ENCODE peak calls at places on chromosomes 5 and 9, in seven cellular contexts. T is HCT116, W is K562, Y is GM12878, M is T47D, S is H1, G is SK-N-SH. J is an unnamed sample.
A peak's percentile ranks its signal among the peaks of the same experiment; 100 is the strongest.

GRCh38 chr9:15856591-15856990 is 303.7 kb downstream of the CCDC171 start:
- DNase-seq in T (no peak), W (no peak), Y (no peak), M (no peak), S (no peak), G (no peak), J (no peak)

GRCh38 chr5:176647870-176648466 is 684 bp downstream of the TSPAN17 start:
- DNase-seq in T (no peak), W (peak; percentile 64), Y (no peak), M (peak; percentile 49), S (peak; percentile 65), G (peak; percentile 82), J (no peak)

GRCh38 chr9:83062011-83062652 is 810 bp downstream of the RASEF start:
- DNase-seq in T (no peak), W (no peak), Y (no peak), M (peak; percentile 81), S (peak; percentile 60), G (peak; percentile 65), J (no peak)

GRCh38 chr5:141515946-141516647 is 27.2 kb downstream of the PCDHGC5 start:
- DNase-seq in T (no peak), W (no peak), Y (no peak), M (no peak), S (no peak), G (no peak), J (no peak)

GRCh38 chr5:170481839-170482238 is 22.0 kb upstream of the KCNIP1 start:
- DNase-seq in T (no peak), W (no peak), Y (no peak), M (no peak), S (peak; percentile 1), G (no peak), J (no peak)

GRCh38 chr9:91378695-91379127 is 17.0 kb upstream of the AUH start:
- DNase-seq in T (no peak), W (no peak), Y (no peak), M (no peak), S (no peak), G (no peak), J (no peak)

GRCh38 chr5:172383231-172383802 is 71.0 kb downstream of the SH3PXD2B start:
- DNase-seq in T (no peak), W (no peak), Y (no peak), M (peak; percentile 79), S (no peak), G (no peak), J (peak; percentile 92)

GRCh38 chr5:73121109-73121443 is 701 bp downstream of the TMEM171 start:
- DNase-seq in T (no peak), W (no peak), Y (no peak), M (no peak), S (no peak), G (no peak), J (no peak)

GRCh38 chr9:114484215-114484853 is 20.9 kb downstream of the WHRN start:
- DNase-seq in T (no peak), W (no peak), Y (no peak), M (no peak), S (no peak), G (no peak), J (no peak)

GRCh38 chr5:35354751-35355150 is 124.5 kb upstream of the PRLR start:
- DNase-seq in T (no peak), W (no peak), Y (no peak), M (peak; percentile 62), S (no peak), G (no peak), J (no peak)

GRCh38 chr9:115018547-115019435 is 88.4 kb upstream of the TNFSF8 start:
- DNase-seq in T (no peak), W (no peak), Y (no peak), M (no peak), S (no peak), G (no peak), J (no peak)

GRCh38 chr9:105978822-105979221 is 284.5 kb downstream of the TMEM38B start:
- DNase-seq in T (no peak), W (no peak), Y (no peak), M (no peak), S (no peak), G (peak; percentile 10), J (no peak)

GRCh38 chr9:119094086-119094485 is 275.1 kb downstream of the BRINP1 start:
- DNase-seq in T (no peak), W (no peak), Y (no peak), M (no peak), S (no peak), G (no peak), J (no peak)

DNA sequence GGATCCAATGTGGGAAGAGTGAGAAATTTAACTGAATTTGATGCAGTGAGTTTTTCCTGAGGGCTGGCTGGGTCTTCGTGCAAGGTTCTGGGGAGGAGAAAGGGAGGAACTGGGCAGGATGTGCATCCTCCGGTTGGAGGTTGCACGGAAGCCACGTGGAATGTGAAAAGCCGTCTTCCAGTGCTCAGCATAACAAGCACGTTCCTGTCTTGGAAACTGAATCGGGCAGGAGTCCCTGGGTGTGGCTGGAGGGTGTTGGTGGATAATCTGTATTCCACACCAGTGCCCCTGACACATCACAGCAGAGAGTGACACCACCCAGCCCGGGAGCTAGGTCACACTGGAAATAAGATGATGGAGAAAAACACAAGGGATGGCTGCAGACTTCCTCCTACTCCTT is 154.3 kb downstream of the C5orf15 start:
- DNase-seq in T (no peak), W (no peak), Y (no peak), M (no peak), S (no peak), G (no peak), J (no peak)
- TF ChIP-seq JUND in T (no peak), W (no peak), Y (no peak), M (no peak), S (no peak), G (no peak), J (no peak)

GRCh38 chr5:67774153-67774552 is 441.4 kb upstream of the PIK3R1 start:
- DNase-seq in T (no peak), W (no peak), Y (no peak), M (no peak), S (no peak), G (no peak), J (peak; percentile 68)

GRCh38 chr5:67771791-67772190 is 443.8 kb upstream of the PIK3R1 start:
- DNase-seq in T (no peak), W (no peak), Y (no peak), M (no peak), S (no peak), G (no peak), J (no peak)

GRCh38 chr5:67773439-67773988 is 442.0 kb upstream of the PIK3R1 start:
- DNase-seq in T (peak; percentile 50), W (no peak), Y (no peak), M (no peak), S (no peak), G (no peak), J (peak; percentile 92)

GRCh38 chr5:67771221-67771620 is 444.3 kb upstream of the PIK3R1 start:
- DNase-seq in T (no peak), W (no peak), Y (no peak), M (no peak), S (no peak), G (no peak), J (no peak)

DNA sequence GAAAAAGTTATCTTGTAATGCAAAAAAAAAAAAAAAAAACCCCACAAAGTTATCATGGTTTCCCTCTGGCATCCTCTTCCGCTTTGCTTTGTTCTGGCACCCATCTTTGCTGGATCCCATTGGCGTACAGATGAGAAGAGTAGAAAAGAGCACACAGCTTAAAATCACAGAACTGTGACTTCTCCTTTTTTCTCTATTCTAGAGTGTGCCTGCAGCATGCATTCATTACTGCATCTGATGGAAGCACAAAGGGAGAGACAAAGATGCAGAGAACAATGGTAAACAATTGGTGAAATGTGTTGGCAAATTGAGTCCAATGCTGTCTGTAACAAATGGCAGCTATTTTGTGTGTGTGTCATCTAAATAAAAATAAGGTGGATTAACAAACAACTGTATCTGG is 440.8 kb upstream of the PIK3R1 start:
- DNase-seq in T (no peak), W (no peak), Y (no peak), M (no peak), S (no peak), G (no peak), J (no peak)
- TF ChIP-seq JUND in T (no peak), W (no peak), Y (no peak), M (no peak), S (no peak), G (no peak), J (no peak)

DNA sequence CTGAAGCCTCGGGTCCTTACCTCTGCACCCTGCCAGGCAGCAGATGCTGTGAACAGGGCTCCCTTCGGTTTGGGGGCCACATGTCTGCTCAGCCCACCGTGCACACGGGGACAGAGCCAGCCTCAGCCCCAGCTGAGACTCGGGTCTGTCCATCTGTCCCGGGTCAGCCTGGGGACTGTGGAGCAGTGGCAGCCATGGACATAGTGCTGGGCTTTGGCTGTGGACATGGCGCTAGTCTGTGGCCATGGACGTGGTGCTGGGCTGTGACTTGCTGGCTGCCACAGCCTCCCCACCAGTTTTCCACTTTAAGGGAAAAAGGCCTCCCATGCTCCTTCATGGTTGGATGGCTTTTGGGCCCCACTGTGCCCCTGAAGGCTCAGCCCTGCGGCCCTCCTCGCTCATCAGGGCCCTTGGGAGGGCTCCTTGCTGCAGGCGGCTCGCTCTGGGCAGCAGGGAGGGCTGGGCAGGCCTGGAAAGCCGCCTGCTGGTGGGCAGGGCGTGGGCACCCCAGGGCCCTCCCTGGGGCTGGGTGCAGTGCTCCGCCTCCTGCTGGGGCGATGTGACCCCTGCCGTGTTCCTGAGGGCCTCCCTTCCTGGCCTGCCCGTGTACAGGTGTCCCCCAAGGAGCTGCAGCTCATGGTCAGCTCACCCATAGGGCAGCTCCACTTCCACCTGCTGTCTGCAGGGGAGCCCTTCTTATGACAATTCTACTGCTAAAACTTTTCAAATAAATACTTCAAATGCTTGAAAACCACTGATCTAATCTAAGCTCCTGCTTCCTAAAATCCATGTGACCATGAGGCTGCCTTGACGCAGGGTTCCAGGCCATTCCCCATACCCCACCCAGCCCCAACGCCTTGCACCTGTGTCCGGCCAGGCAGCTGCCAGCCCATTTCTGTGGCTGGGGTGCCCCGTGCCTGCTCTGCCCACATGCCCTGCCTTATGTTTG is 112.1 kb upstream of the LMX1B start:
- DNase-seq in T (no peak), W (no peak), Y (no peak), M (peak; percentile 45), S (no peak), G (no peak), J (no peak)
- TF ChIP-seq JUND in T (no peak), W (no peak), Y (no peak), M (no peak), S (no peak), G (no peak), J (no peak)

DNA sequence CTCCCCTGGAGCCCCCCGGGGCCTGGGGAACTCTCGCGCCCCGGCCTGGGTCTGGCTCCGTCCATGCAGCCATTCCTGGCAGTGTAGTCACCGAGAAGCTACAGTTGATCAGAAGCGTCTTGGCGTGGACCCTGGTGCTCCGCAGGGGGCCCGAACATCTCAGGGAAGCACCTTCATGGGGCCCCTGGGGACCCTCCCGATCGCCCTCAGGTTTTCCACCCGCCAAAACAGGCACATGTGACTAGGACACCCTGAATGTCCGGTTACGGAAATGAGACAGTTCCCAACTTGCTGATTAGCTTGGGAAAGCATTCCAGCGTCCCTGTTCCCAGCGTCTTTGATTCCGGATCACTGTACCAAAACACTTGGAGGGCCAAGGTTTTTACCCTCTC is 470 bp downstream of the FBXO4 start:
- DNase-seq in T (no peak), W (peak; percentile 76), Y (no peak), M (peak; percentile 61), S (peak; percentile 47), G (no peak), J (peak; percentile 39)
- TF ChIP-seq JUND in T (no peak), W (no peak), Y (no peak), M (no peak), S (no peak), G (no peak), J (no peak)